ENCODE peak calls at places on chromosomes 6 and 20, in seven cellular contexts. F is NCI-H2081; P is ELF-1; Z is fibroblast of mammary gland; X is stimulated activated CD4-positive, alpha-beta T cell treated with anti-CD3 and anti-CD28 coated beads, Interleukin-12 subunit alpha, Interleukin-12 subunit beta, amount 100 ng/mL, for 48 hours; Q is spleen; K is frontal cortex. O is an unnamed sample.

GRCh38 chr20:17759449-17759848 is 59.7 kb downstream of the BANF2 start:
- DNase-seq in F (peak), P (no peak), Z (no peak), X (no peak), Q (no peak), K (no peak), O (no peak)

GRCh38 chr6:157614026-157614484 is 209.0 kb upstream of the SNX9 start:
- DNase-seq in F (no peak), P (no peak), Z (peak), X (no peak), Q (no peak), K (no peak), O (no peak)

GRCh38 chr6:42704251-42704936 is 18.0 kb downstream of the PRPH2 start:
- DNase-seq in F (no peak), P (peak), Z (peak), X (no peak), Q (no peak), K (no peak), O (peak)

GRCh38 chr20:58331961-58332551 is 22.5 kb downstream of the RAB22A start:
- DNase-seq in F (no peak), P (no peak), Z (no peak), X (no peak), Q (no peak), K (no peak), O (peak)

GRCh38 chr6:129598244-129599187 is 111.5 kb downstream of the ARHGAP18 start:
- DNase-seq in F (peak), P (peak), Z (peak), X (no peak), Q (no peak), K (peak), O (peak)

GRCh38 chr6:30727920-30728605 is 7.9 kb downstream of the TUBB start:
- DNase-seq in F (no peak), P (no peak), Z (peak), X (no peak), Q (peak), K (no peak), O (no peak)

GRCh38 chr6:13262302-13263006 is 65.9 kb downstream of the TBC1D7 start:
- DNase-seq in F (no peak), P (no peak), Z (peak), X (no peak), Q (no peak), K (no peak), O (no peak)

GRCh38 chr6:117795234-117795633 is 111.8 kb upstream of the SLC35F1 start:
- DNase-seq in F (no peak), P (no peak), Z (no peak), X (no peak), Q (no peak), K (no peak), O (no peak)

GRCh38 chr6:49764571-49765236 is 20.5 kb upstream of the CRISP3 start:
- DNase-seq in F (no peak), P (no peak), Z (no peak), X (no peak), Q (no peak), K (no peak), O (no peak)

GRCh38 chr20:58666702-58667101 is 15.6 kb downstream of the STX16 start:
- DNase-seq in F (no peak), P (no peak), Z (no peak), X (no peak), Q (no peak), K (no peak), O (no peak)

GRCh38 chr6:101668496-101668895 is 275.0 kb downstream of the GRIK2 start:
- DNase-seq in F (peak), P (no peak), Z (no peak), X (no peak), Q (no peak), K (no peak), O (no peak)

GRCh38 chr6:77740380-77740779 is 87.5 kb downstream of the MEI4 start:
- DNase-seq in F (no peak), P (no peak), Z (peak), X (no peak), Q (no peak), K (peak), O (no peak)

GRCh38 chr6:19231878-19232519 is 605.2 kb upstream of the ID4 start:
- DNase-seq in F (no peak), P (no peak), Z (no peak), X (no peak), Q (no peak), K (no peak), O (no peak)

GRCh38 chr6:157430834-157431233 is 49.8 kb downstream of the ZDHHC14 start:
- DNase-seq in F (no peak), P (no peak), Z (no peak), X (no peak), Q (no peak), K (no peak), O (no peak)

GRCh38 chr20:35369804-35370203 is 42.0 kb downstream of the UQCC1 start:
- DNase-seq in F (no peak), P (peak), Z (peak), X (no peak), Q (no peak), K (no peak), O (no peak)